ENCODE peak calls at places on chromosomes 12 and 14, in eight cellular contexts. One of them, this sample, is unnamed.

GRCh38 chr12:112916270-112916669 is 9.5 kb downstream of the OAS1 start:
- DNase-seq in lower leg skin: no peak
- DNase-seq in fibroblast of the aortic adventitia: no peak
- DNase-seq in A549: no peak
- DNase-seq in glutamatergic neuron: no peak
- DNase-seq in suprapubic skin: no peak
- DNase-seq in body of pancreas: peak
- DNase-seq in CD8-positive, alpha-beta T cell: no peak
- DNase-seq in this sample: no peak

GRCh38 chr14:29521526-29522137 is 406.0 kb downstream of the PRKD1 start:
- DNase-seq in lower leg skin: no peak
- DNase-seq in fibroblast of the aortic adventitia: peak
- DNase-seq in A549: no peak
- DNase-seq in glutamatergic neuron: peak
- DNase-seq in suprapubic skin: no peak
- DNase-seq in body of pancreas: no peak
- DNase-seq in CD8-positive, alpha-beta T cell: no peak
- DNase-seq in this sample: peak

GRCh38 chr14:99609245-99610117 is 5.5 kb upstream of the CCDC85C start:
- DNase-seq in lower leg skin: no peak
- DNase-seq in fibroblast of the aortic adventitia: peak
- DNase-seq in A549: peak
- DNase-seq in glutamatergic neuron: no peak
- DNase-seq in suprapubic skin: no peak
- DNase-seq in body of pancreas: no peak
- DNase-seq in CD8-positive, alpha-beta T cell: peak
- DNase-seq in this sample: no peak

GRCh38 chr14:89907655-89908054 is 46.9 kb downstream of the EFCAB11 start:
- DNase-seq in lower leg skin: no peak
- DNase-seq in fibroblast of the aortic adventitia: no peak
- DNase-seq in A549: no peak
- DNase-seq in glutamatergic neuron: no peak
- DNase-seq in suprapubic skin: no peak
- DNase-seq in body of pancreas: no peak
- DNase-seq in CD8-positive, alpha-beta T cell: no peak
- DNase-seq in this sample: no peak

GRCh38 chr12:67677166-67677565 is 28.6 kb downstream of the DYRK2 start:
- DNase-seq in lower leg skin: no peak
- DNase-seq in fibroblast of the aortic adventitia: no peak
- DNase-seq in A549: no peak
- DNase-seq in glutamatergic neuron: no peak
- DNase-seq in suprapubic skin: no peak
- DNase-seq in body of pancreas: no peak
- DNase-seq in CD8-positive, alpha-beta T cell: no peak
- DNase-seq in this sample: no peak

GRCh38 chr14:72892879-72893635 is 844 bp downstream of the DPF3 start:
- DNase-seq in lower leg skin: no peak
- DNase-seq in fibroblast of the aortic adventitia: peak
- DNase-seq in A549: no peak
- DNase-seq in glutamatergic neuron: peak
- DNase-seq in suprapubic skin: no peak
- DNase-seq in body of pancreas: peak
- DNase-seq in CD8-positive, alpha-beta T cell: peak
- DNase-seq in this sample: peak

GRCh38 chr14:64880382-64881121 is 845 bp upstream of the SPTB start:
- DNase-seq in lower leg skin: no peak
- DNase-seq in fibroblast of the aortic adventitia: no peak
- DNase-seq in A549: peak
- DNase-seq in glutamatergic neuron: peak
- DNase-seq in suprapubic skin: no peak
- DNase-seq in body of pancreas: peak
- DNase-seq in CD8-positive, alpha-beta T cell: peak
- DNase-seq in this sample: peak

GRCh38 chr12:8145754-8146415 is 10.9 kb upstream of the ZNF705A start:
- DNase-seq in lower leg skin: peak
- DNase-seq in fibroblast of the aortic adventitia: peak
- DNase-seq in A549: no peak
- DNase-seq in glutamatergic neuron: peak
- DNase-seq in suprapubic skin: no peak
- DNase-seq in body of pancreas: peak
- DNase-seq in CD8-positive, alpha-beta T cell: no peak
- DNase-seq in this sample: peak

GRCh38 chr12:126247936-126248335 is 1182.7 kb downstream of the AACS start:
- DNase-seq in lower leg skin: no peak
- DNase-seq in fibroblast of the aortic adventitia: no peak
- DNase-seq in A549: no peak
- DNase-seq in glutamatergic neuron: no peak
- DNase-seq in suprapubic skin: no peak
- DNase-seq in body of pancreas: no peak
- DNase-seq in CD8-positive, alpha-beta T cell: no peak
- DNase-seq in this sample: no peak

GRCh38 chr14:37230551-37231194 is 32.9 kb downstream of the MIPOL1 start:
- DNase-seq in lower leg skin: no peak
- DNase-seq in fibroblast of the aortic adventitia: peak
- DNase-seq in A549: peak
- DNase-seq in glutamatergic neuron: no peak
- DNase-seq in suprapubic skin: no peak
- DNase-seq in body of pancreas: peak
- DNase-seq in CD8-positive, alpha-beta T cell: no peak
- DNase-seq in this sample: peak

GRCh38 chr14:104130974-104131651 is 7.3 kb upstream of the KIF26A start:
- DNase-seq in lower leg skin: no peak
- DNase-seq in fibroblast of the aortic adventitia: peak
- DNase-seq in A549: peak
- DNase-seq in glutamatergic neuron: peak
- DNase-seq in suprapubic skin: peak
- DNase-seq in body of pancreas: peak
- DNase-seq in CD8-positive, alpha-beta T cell: no peak
- DNase-seq in this sample: peak

GRCh38 chr12:71438670-71439361 is 782 bp upstream of the LGR5 start:
- DNase-seq in lower leg skin: no peak
- DNase-seq in fibroblast of the aortic adventitia: peak
- DNase-seq in A549: no peak
- DNase-seq in glutamatergic neuron: no peak
- DNase-seq in suprapubic skin: no peak
- DNase-seq in body of pancreas: no peak
- DNase-seq in CD8-positive, alpha-beta T cell: no peak
- DNase-seq in this sample: peak

GRCh38 chr12:131783915-131784541 is 44.2 kb upstream of the MMP17 start:
- DNase-seq in lower leg skin: no peak
- DNase-seq in fibroblast of the aortic adventitia: peak
- DNase-seq in A549: peak
- DNase-seq in glutamatergic neuron: no peak
- DNase-seq in suprapubic skin: no peak
- DNase-seq in body of pancreas: no peak
- DNase-seq in CD8-positive, alpha-beta T cell: no peak
- DNase-seq in this sample: peak

GRCh38 chr12:59040651-59041050 is 120.3 kb upstream of the LRIG3 start:
- DNase-seq in lower leg skin: no peak
- DNase-seq in fibroblast of the aortic adventitia: peak
- DNase-seq in A549: no peak
- DNase-seq in glutamatergic neuron: no peak
- DNase-seq in suprapubic skin: no peak
- DNase-seq in body of pancreas: no peak
- DNase-seq in CD8-positive, alpha-beta T cell: no peak
- DNase-seq in this sample: no peak

GRCh38 chr12:106871477-106871876 is 84.2 kb upstream of the TMEM263 start:
- DNase-seq in lower leg skin: no peak
- DNase-seq in fibroblast of the aortic adventitia: peak
- DNase-seq in A549: peak
- DNase-seq in glutamatergic neuron: no peak
- DNase-seq in suprapubic skin: no peak
- DNase-seq in body of pancreas: no peak
- DNase-seq in CD8-positive, alpha-beta T cell: no peak
- DNase-seq in this sample: no peak

GRCh38 chr12:44582521-44582920 is 293.6 kb downstream of the NELL2 start:
- DNase-seq in lower leg skin: no peak
- DNase-seq in fibroblast of the aortic adventitia: no peak
- DNase-seq in A549: no peak
- DNase-seq in glutamatergic neuron: no peak
- DNase-seq in suprapubic skin: no peak
- DNase-seq in body of pancreas: no peak
- DNase-seq in CD8-positive, alpha-beta T cell: no peak
- DNase-seq in this sample: no peak

GRCh38 chr14:51889851-51890250 is 29.4 kb downstream of the GNG2 start:
- DNase-seq in lower leg skin: no peak
- DNase-seq in fibroblast of the aortic adventitia: no peak
- DNase-seq in A549: no peak
- DNase-seq in glutamatergic neuron: no peak
- DNase-seq in suprapubic skin: no peak
- DNase-seq in body of pancreas: no peak
- DNase-seq in CD8-positive, alpha-beta T cell: no peak
- DNase-seq in this sample: no peak

GRCh38 chr12:114902665-114903393 is 218.9 kb upstream of the TBX3 start:
- DNase-seq in lower leg skin: no peak
- DNase-seq in fibroblast of the aortic adventitia: peak
- DNase-seq in A549: no peak
- DNase-seq in glutamatergic neuron: no peak
- DNase-seq in suprapubic skin: no peak
- DNase-seq in body of pancreas: no peak
- DNase-seq in CD8-positive, alpha-beta T cell: no peak
- DNase-seq in this sample: no peak

GRCh38 chr12:13817131-13817530 is 164.3 kb downstream of the GRIN2B start:
- DNase-seq in lower leg skin: no peak
- DNase-seq in fibroblast of the aortic adventitia: no peak
- DNase-seq in A549: peak
- DNase-seq in glutamatergic neuron: no peak
- DNase-seq in suprapubic skin: no peak
- DNase-seq in body of pancreas: peak
- DNase-seq in CD8-positive, alpha-beta T cell: no peak
- DNase-seq in this sample: no peak

GRCh38 chr12:53217049-53217929 is 10.2 kb upstream of the ITGB7 start:
- DNase-seq in lower leg skin: no peak
- DNase-seq in fibroblast of the aortic adventitia: peak
- DNase-seq in A549: no peak
- DNase-seq in glutamatergic neuron: no peak
- DNase-seq in suprapubic skin: no peak
- DNase-seq in body of pancreas: peak
- DNase-seq in CD8-positive, alpha-beta T cell: peak
- DNase-seq in this sample: peak

GRCh38 chr12:90166012-90166411 is 457.4 kb upstream of the ATP2B1 start:
- DNase-seq in lower leg skin: no peak
- DNase-seq in fibroblast of the aortic adventitia: no peak
- DNase-seq in A549: no peak
- DNase-seq in glutamatergic neuron: no peak
- DNase-seq in suprapubic skin: no peak
- DNase-seq in body of pancreas: no peak
- DNase-seq in CD8-positive, alpha-beta T cell: no peak
- DNase-seq in this sample: no peak

GRCh38 chr12:22262309-22262708 is 72.2 kb downstream of the ST8SIA1 start:
- DNase-seq in lower leg skin: no peak
- DNase-seq in fibroblast of the aortic adventitia: peak
- DNase-seq in A549: no peak
- DNase-seq in glutamatergic neuron: peak
- DNase-seq in suprapubic skin: no peak
- DNase-seq in body of pancreas: no peak
- DNase-seq in CD8-positive, alpha-beta T cell: no peak
- DNase-seq in this sample: no peak

GRCh38 chr14:49853572-49854375 is 1.2 kb upstream of the NEMF start:
- DNase-seq in lower leg skin: peak
- DNase-seq in fibroblast of the aortic adventitia: peak
- DNase-seq in A549: peak
- DNase-seq in glutamatergic neuron: peak
- DNase-seq in suprapubic skin: no peak
- DNase-seq in body of pancreas: peak
- DNase-seq in CD8-positive, alpha-beta T cell: peak
- DNase-seq in this sample: peak

DNA sequence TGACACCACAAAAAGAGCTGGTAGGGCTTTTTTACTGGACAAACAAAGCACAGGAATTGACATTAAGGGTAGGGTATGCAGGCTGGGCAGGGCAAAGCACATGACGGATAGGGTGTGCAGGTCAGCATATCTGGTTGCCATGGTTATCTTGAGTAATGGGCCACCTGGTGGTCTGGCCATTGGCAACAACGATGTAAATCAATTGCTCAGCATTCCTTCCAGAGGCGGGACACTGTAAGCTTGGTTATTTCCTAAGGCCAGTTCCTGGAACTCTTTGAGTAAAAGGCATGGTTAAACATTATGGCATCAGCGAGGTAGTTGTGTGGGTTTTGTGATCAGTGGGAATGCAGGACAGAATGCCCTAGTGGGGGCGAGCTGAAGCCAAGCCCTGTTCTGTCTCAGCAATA is 396.9 kb upstream of the PDE3A start:
- DNase-seq in lower leg skin: no peak
- DNase-seq in fibroblast of the aortic adventitia: peak
- DNase-seq in A549: peak
- DNase-seq in glutamatergic neuron: no peak
- DNase-seq in suprapubic skin: no peak
- DNase-seq in body of pancreas: peak
- DNase-seq in CD8-positive, alpha-beta T cell: no peak
- DNase-seq in this sample: no peak
- TF ChIP-seq CTCF in lower leg skin: no peak
- TF ChIP-seq CTCF in fibroblast of the aortic adventitia: no peak
- TF ChIP-seq CTCF in A549: no peak
- TF ChIP-seq CTCF in glutamatergic neuron: no peak
- TF ChIP-seq CTCF in suprapubic skin: no peak
- TF ChIP-seq CTCF in body of pancreas: peak
- TF ChIP-seq CTCF in CD8-positive, alpha-beta T cell: no peak
- TF ChIP-seq CTCF in this sample: no peak

GRCh38 chr12:52087961-52088820 is 8.7 kb downstream of the SMIM41 start:
- DNase-seq in lower leg skin: no peak
- DNase-seq in fibroblast of the aortic adventitia: no peak
- DNase-seq in A549: no peak
- DNase-seq in glutamatergic neuron: no peak
- DNase-seq in suprapubic skin: no peak
- DNase-seq in body of pancreas: no peak
- DNase-seq in CD8-positive, alpha-beta T cell: no peak
- DNase-seq in this sample: no peak
- TF ChIP-seq CTCF in lower leg skin: no peak
- TF ChIP-seq CTCF in fibroblast of the aortic adventitia: no peak
- TF ChIP-seq CTCF in A549: no peak
- TF ChIP-seq CTCF in glutamatergic neuron: no peak
- TF ChIP-seq CTCF in suprapubic skin: no peak
- TF ChIP-seq CTCF in body of pancreas: no peak
- TF ChIP-seq CTCF in CD8-positive, alpha-beta T cell: no peak
- TF ChIP-seq CTCF in this sample: no peak

GRCh38 chr12:32512910-32513309 is 113.6 kb downstream of the FGD4 start:
- DNase-seq in lower leg skin: no peak
- DNase-seq in fibroblast of the aortic adventitia: no peak
- DNase-seq in A549: no peak
- DNase-seq in glutamatergic neuron: no peak
- DNase-seq in suprapubic skin: no peak
- DNase-seq in body of pancreas: no peak
- DNase-seq in CD8-positive, alpha-beta T cell: no peak
- DNase-seq in this sample: no peak
- TF ChIP-seq CTCF in lower leg skin: no peak
- TF ChIP-seq CTCF in fibroblast of the aortic adventitia: no peak
- TF ChIP-seq CTCF in A549: no peak
- TF ChIP-seq CTCF in glutamatergic neuron: no peak
- TF ChIP-seq CTCF in suprapubic skin: no peak
- TF ChIP-seq CTCF in body of pancreas: no peak
- TF ChIP-seq CTCF in CD8-positive, alpha-beta T cell: no peak
- TF ChIP-seq CTCF in this sample: no peak

DNA sequence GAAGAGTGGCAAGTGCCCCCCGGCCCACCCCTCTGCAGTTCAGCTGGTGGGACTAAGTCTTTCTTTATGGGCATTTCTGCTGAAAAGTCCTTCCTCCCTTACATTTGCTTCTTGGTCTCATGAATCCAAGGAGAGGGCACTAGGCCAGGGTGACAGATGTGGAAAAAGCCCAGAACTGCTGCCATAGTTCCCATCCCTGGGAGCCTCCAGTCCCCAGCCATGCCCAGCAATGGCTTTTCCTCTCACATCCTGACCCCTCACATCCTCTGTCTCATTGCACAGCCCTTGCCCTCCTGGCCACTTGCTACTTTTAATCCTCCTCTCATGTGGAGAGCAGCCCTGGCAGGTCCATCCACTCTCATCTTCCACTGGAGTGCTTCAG is 122.5 kb downstream of the ZFP36L1 start:
- DNase-seq in lower leg skin: no peak
- DNase-seq in fibroblast of the aortic adventitia: no peak
- DNase-seq in A549: no peak
- DNase-seq in glutamatergic neuron: no peak
- DNase-seq in suprapubic skin: peak
- DNase-seq in body of pancreas: peak
- DNase-seq in CD8-positive, alpha-beta T cell: no peak
- DNase-seq in this sample: no peak
- TF ChIP-seq CTCF in lower leg skin: no peak
- TF ChIP-seq CTCF in fibroblast of the aortic adventitia: no peak
- TF ChIP-seq CTCF in A549: no peak
- TF ChIP-seq CTCF in glutamatergic neuron: no peak
- TF ChIP-seq CTCF in suprapubic skin: no peak
- TF ChIP-seq CTCF in body of pancreas: no peak
- TF ChIP-seq CTCF in CD8-positive, alpha-beta T cell: no peak
- TF ChIP-seq CTCF in this sample: no peak